ENCODE peak calls at places on chromosome 16, in six cellular contexts. F, Z, O, K, D and N are unnamed samples.

GRCh38 chr16:28537076-28537475 is 1.7 kb downstream of the NUPR1 start:
- ATAC-seq in O (no peak), F (no peak), D (no peak), K (no peak), Z (no peak), N (no peak)

GRCh38 chr16:86823125-86823524 is 244.8 kb downstream of the FOXL1 start:
- ATAC-seq in O (no peak), K (no peak), F (no peak), D (no peak), Z (no peak), N (no peak)

GRCh38 chr16:78249056-78249455 is 149.6 kb downstream of the WWOX start:
- ATAC-seq in D (no peak), K (peak; percentile 47), Z (no peak), O (no peak), F (peak; percentile 92), N (no peak)

GRCh38 chr16:59048876-59049275 is 314.8 kb upstream of the GOT2 start:
- ATAC-seq in O (no peak), K (no peak), Z (no peak), F (no peak), D (no peak), N (no peak)

GRCh38 chr16:53482123-53482522 is 20.9 kb downstream of the AKTIP start:
- ATAC-seq in D (no peak), O (no peak), F (no peak), K (peak; percentile 58), Z (no peak), N (no peak)

GRCh38 chr16:81823111-81823510 is 44.0 kb downstream of the PLCG2 start:
- ATAC-seq in K (peak; percentile 57), Z (peak; percentile 72), F (peak; percentile 30), D (peak; percentile 52), O (no peak), N (no peak)

GRCh38 chr16:77227745-77228144 is 28.5 kb downstream of the SYCE1L start:
- ATAC-seq in O (no peak), Z (peak; percentile 95), F (no peak), K (no peak), D (no peak), N (no peak)

GRCh38 chr16:65224471-65224870 is 102.6 kb upstream of the CDH11 start:
- ATAC-seq in O (no peak), Z (no peak), F (no peak), K (no peak), D (no peak), N (no peak)

GRCh38 chr16:2749936-2750335 is 2.5 kb upstream of the SRRM2 start:
- ATAC-seq in F (no peak), Z (no peak), K (no peak), O (no peak), D (no peak), N (no peak)

GRCh38 chr16:2752850-2753522 is 548 bp downstream of the SRRM2 start:
- ATAC-seq in F (peak; percentile 58), Z (peak; percentile 64), K (peak; percentile 88), O (peak; percentile 63), D (peak; percentile 76), N (peak; percentile 87)

GRCh38 chr16:2751577-2752034 is 832 bp upstream of the SRRM2 start:
- ATAC-seq in F (peak; percentile 86), K (no peak), Z (peak; percentile 75), D (peak; percentile 77), O (peak; percentile 69), N (no peak)

GRCh38 chr16:2753523-2754020 is 1.1 kb downstream of the SRRM2 start:
- ATAC-seq in K (no peak), O (no peak), D (no peak), F (no peak), Z (no peak), N (no peak)

GRCh38 chr16:2752035-2752849 is at the start of gene SRRM2:
- ATAC-seq in K (peak; percentile 98), D (peak; percentile 90), Z (peak; percentile 90), O (peak; percentile 88), F (peak; percentile 89), N (peak; percentile 98)
- TF ChIP-seq POLR2A in K (peak; percentile 100), D (peak; percentile 94), Z (peak; percentile 84), O (peak; percentile 45), F (peak; percentile 83), N (peak; percentile 98)

GRCh38 chr16:84595052-84595481 is 22.8 kb downstream of the COTL1 start:
- ATAC-seq in Z (no peak), O (no peak), F (no peak), D (no peak), K (no peak), N (no peak)

GRCh38 chr16:84592718-84593117 is 25.2 kb downstream of the COTL1 start:
- ATAC-seq in K (no peak), Z (no peak), O (no peak), D (peak; percentile 7), F (no peak), N (no peak)

GRCh38 chr16:84596161-84596560 is 21.7 kb downstream of the COTL1 start:
- ATAC-seq in F (no peak), D (no peak), Z (no peak), O (no peak), K (no peak), N (no peak)

GRCh38 chr16:84594725-84595038 is 23.2 kb downstream of the COTL1 start:
- ATAC-seq in O (no peak), F (no peak), K (no peak), D (peak; percentile 6), Z (peak; percentile 0), N (no peak)

GRCh38 chr16:84593825-84594724 is 23.8 kb downstream of the COTL1 start:
- ATAC-seq in Z (peak; percentile 87), F (peak; percentile 36), O (no peak), K (peak; percentile 42), D (peak; percentile 84), N (no peak)
- TF ChIP-seq POLR2AphosphoS5 in Z (peak; percentile 94), F (no peak), O (no peak), K (peak; percentile 35), D (peak; percentile 23), N (no peak)

GRCh38 chr16:3028716-3029319 is 5.0 kb downstream of the THOC6 start:
- ATAC-seq in Z (no peak), O (no peak), F (peak; percentile 1), K (no peak), D (no peak), N (no peak)
- TF ChIP-seq POLR2A in Z (no peak), O (no peak), F (no peak), K (no peak), D (peak; percentile 13), N (no peak)

GRCh38 chr16:87832137-87832527 is 37.2 kb downstream of the SLC7A5 start:
- ATAC-seq in F (no peak), O (no peak), Z (no peak), D (no peak), K (no peak), N (no peak)
- TF ChIP-seq POLR2AphosphoS5 in F (no peak), O (peak; percentile 46), Z (no peak), D (peak; percentile 38), K (no peak), N (no peak)

GRCh38 chr16:88650749-88651275 is at the start of gene CYBA:
- ATAC-seq in Z (peak; percentile 84), F (peak; percentile 76), K (peak; percentile 90), O (peak; percentile 94), D (peak; percentile 95), N (peak; percentile 82)
- TF ChIP-seq POLR2A in Z (peak; percentile 85), F (no peak), K (peak; percentile 76), O (peak; percentile 77), D (peak; percentile 89), N (peak; percentile 45)

GRCh38 chr16:10738231-10739077 is 5.2 kb upstream of the NUBP1 start:
- ATAC-seq in K (peak; percentile 59), Z (peak; percentile 84), F (peak; percentile 57), O (peak; percentile 64), D (peak; percentile 77), N (peak; percentile 64)
- TF ChIP-seq POLR2AphosphoS5 in K (peak; percentile 6), Z (no peak), F (no peak), O (peak; percentile 22), D (no peak), N (peak; percentile 78)

DNA sequence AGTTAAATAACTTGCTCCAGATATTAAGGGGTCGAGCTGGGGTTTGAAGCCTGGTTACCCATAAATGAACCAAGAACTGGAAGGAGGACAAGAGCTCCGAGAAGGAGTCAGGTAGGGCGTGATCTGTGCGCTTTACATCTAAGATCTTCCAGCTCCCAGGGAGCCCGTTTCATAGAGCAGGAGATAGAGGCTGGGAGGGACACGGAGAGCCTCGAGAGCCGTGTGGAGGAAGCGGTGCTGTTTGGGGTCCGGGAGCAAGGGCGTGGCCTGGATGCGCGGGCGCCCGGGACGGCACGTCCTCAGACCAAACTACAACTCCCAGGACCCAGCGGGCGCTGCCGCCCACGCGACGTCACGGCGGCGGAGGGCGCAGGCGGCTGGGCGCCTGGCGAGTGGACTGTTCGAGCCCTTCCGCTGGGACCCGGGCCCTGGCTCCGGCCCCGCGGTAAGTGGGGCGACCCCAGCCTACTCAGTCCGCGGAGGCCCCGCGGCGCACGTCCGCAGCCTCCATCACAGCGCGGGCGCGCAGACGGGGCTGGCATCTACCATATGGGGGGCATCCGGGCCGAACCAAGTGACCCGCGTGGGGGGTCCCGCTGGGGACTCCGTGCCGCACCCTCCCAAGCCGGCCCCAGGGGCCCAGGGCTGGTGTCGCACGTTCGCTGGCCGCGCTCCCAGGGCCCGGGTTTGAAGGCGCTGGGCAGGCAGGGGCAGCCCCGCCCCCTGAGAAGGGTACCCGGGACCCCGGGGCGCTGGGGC is at the start of gene BCKDK:
- ATAC-seq in K (peak; percentile 92), O (peak; percentile 91), D (peak; percentile 96), F (peak; percentile 87), Z (peak; percentile 96), N (peak; percentile 87)
- TF ChIP-seq POLR2A in K (peak; percentile 79), O (peak; percentile 44), D (peak; percentile 63), F (peak; percentile 84), Z (peak; percentile 66), N (peak; percentile 65)

GRCh38 chr16:30186782-30187555 is 3.6 kb downstream of the CORO1A start:
- ATAC-seq in K (peak; percentile 18), Z (peak; percentile 31), F (peak; percentile 41), D (peak; percentile 85), O (peak; percentile 62), N (no peak)

GRCh38 chr16:30185683-30186421 is 2.5 kb downstream of the CORO1A start:
- ATAC-seq in O (no peak), Z (peak; percentile 65), K (peak; percentile 61), D (peak; percentile 9), F (no peak), N (no peak)

GRCh38 chr16:30186444-30186781 is 3.0 kb downstream of the CORO1A start:
- ATAC-seq in Z (peak; percentile 0), F (no peak), D (no peak), K (no peak), O (no peak), N (no peak)

GRCh38 chr16:30187556-30187865 is 4.1 kb downstream of the CORO1A start:
- ATAC-seq in D (no peak), Z (no peak), K (no peak), O (no peak), F (no peak), N (no peak)

DNA sequence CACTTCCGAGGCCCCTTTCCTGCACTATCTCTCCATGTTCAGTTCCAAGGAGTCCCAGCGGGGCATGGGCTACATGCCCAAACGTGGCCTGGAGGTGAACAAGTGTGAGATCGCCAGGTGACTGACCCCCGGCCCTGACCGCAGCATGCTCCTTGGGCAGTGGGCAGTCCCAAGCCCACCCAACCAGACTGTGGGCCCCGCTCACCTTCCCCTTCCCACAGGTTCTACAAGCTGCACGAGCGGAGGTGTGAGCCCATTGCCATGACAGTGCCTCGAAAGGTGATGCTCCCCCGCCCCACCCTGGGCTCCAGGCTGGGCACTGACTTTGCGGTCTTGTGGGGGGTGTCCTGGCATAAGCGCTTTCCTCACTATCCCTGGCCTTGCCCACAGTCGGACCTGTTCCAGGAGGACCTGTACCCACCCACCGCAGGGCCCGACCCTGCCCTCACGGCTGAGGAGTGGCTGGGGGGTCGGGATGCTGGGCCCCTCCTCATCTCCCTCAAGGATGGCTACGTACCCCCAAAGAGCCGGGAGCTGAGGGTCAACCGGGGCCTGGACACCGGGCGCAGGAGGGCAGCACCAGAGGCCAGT is 4.7 kb downstream of the CORO1A start:
- ATAC-seq in D (no peak), Z (no peak), F (no peak), K (no peak), O (no peak), N (no peak)
- TF ChIP-seq POLR2AphosphoS5 in D (no peak), Z (peak; percentile 3), F (no peak), K (no peak), O (no peak), N (no peak)